ENCODE peak calls at places on chromosomes 5 and 9, in five cellular contexts. J is upper lobe of right lung, B is heart left ventricle, F is pancreas, P is body of pancreas. V is an unnamed sample. For H3K9me3, the result is how much of the 10 kb centered on the place peaks cover.

GRCh38 chr5:149767278-149767550 is 37.1 kb downstream of the PPARGC1B start:
- DNase-seq in J (no peak), B (no peak), F (no peak), P (no peak), V (no peak)

GRCh38 chr5:142540774-142541466 is 145.0 kb downstream of the FGF1 start:
- DNase-seq in J (no peak), B (peak), F (no peak), P (peak), V (peak)

GRCh38 chr9:121743441-121744001 is 92.1 kb downstream of the DAB2IP start:
- DNase-seq in J (peak), B (peak), F (peak), P (peak), V (peak)

GRCh38 chr9:130444565-130445221 is at the start of gene ASS1:
- DNase-seq in J (peak), B (peak), F (peak), P (peak), V (peak)

GRCh38 chr5:120139039-120139438 is 325.1 kb upstream of the PRR16 start:
- DNase-seq in J (no peak), B (no peak), F (no peak), P (peak), V (no peak)

GRCh38 chr9:4490705-4491620 is 695 bp downstream of the SLC1A1 start:
- DNase-seq in J (peak), B (peak), F (no peak), P (peak), V (no peak)

GRCh38 chr9:128887914-128888350 is 6.0 kb downstream of the LRRC8A start:
- DNase-seq in J (no peak), B (no peak), F (no peak), P (no peak), V (no peak)

GRCh38 chr9:68798408-68798807 is 93.4 kb downstream of the PIP5K1B start:
- DNase-seq in J (no peak), B (no peak), F (no peak), P (no peak), V (no peak)

GRCh38 chr9:11199335-11199734 is 586.5 kb upstream of the PTPRD start:
- DNase-seq in J (no peak), B (no peak), F (no peak), P (no peak), V (no peak)
- H3K9me3 ChIP-seq in J (under half), B (under half), F (under half), P (under half), V (under half)

GRCh38 chr9:73152445-73152844 is 780 bp downstream of the ANXA1 start:
- DNase-seq in J (no peak), B (no peak), F (no peak), P (no peak), V (no peak)
- H3K27ac ChIP-seq in J (peak), B (peak), F (no peak), P (no peak), V (peak)

GRCh38 chr5:129906177-129906887 is 2.1 kb downstream of the CHSY3 start:
- DNase-seq in J (peak), B (peak), F (no peak), P (peak), V (no peak)
- TF ChIP-seq CTCF in J (no peak), B (no peak), F (no peak), P (no peak), V (no peak)

GRCh38 chr5:141366016-141366896 is 2.3 kb downstream of the PCDHGA5 start:
- DNase-seq in J (no peak), B (no peak), F (no peak), P (no peak), V (no peak)
- H3K9me3 ChIP-seq in J (under half), B (half or more), F (under half), P (half or more), V (half or more)

V was measured in left ventricle myocardium inferior.